ENCODE peak calls at places on chromosomes 2 and 18, in four cellular contexts. W is Kasumi-1, K is T-helper 2 cell, J is neural progenitor cell. H is an unnamed sample.
A peak's percentile ranks its signal among the peaks of the same experiment; 100 is the strongest.

GRCh38 chr2:28088970-28089369 is 198.4 kb downstream of the BABAM2 start:
- DNase-seq in W (no peak), K (no peak), J (no peak), H (no peak)

GRCh38 chr2:218186355-218186766 is 19.6 kb upstream of the CXCR1 start:
- DNase-seq in W (peak; percentile 71), K (peak; percentile 60), J (peak; percentile 72), H (peak; percentile 61)

GRCh38 chr2:170696948-170697347 is 18.2 kb upstream of the SP5 start:
- DNase-seq in W (no peak), K (no peak), J (no peak), H (no peak)

GRCh38 chr2:218261424-218262273 is 834 bp downstream of the GPBAR1 start:
- DNase-seq in W (no peak), K (no peak), J (peak; percentile 23), H (no peak)

GRCh38 chr18:48939368-48940097 is 11.2 kb downstream of the SMAD7 start:
- DNase-seq in W (peak; percentile 6), K (no peak), J (peak; percentile 56), H (no peak)

GRCh38 chr2:167438206-167438605 is 549.9 kb downstream of the XIRP2 start:
- DNase-seq in W (peak; percentile 24), K (no peak), J (no peak), H (no peak)

GRCh38 chr2:21165350-21165749 is 41.6 kb downstream of the TDRD15 start:
- DNase-seq in W (peak; percentile 2), K (no peak), J (no peak), H (no peak)

GRCh38 chr2:158325031-158325781 is 131.3 kb downstream of the CCDC148 start:
- DNase-seq in W (no peak), K (no peak), J (no peak), H (no peak)

GRCh38 chr18:67845035-67845434 is 328.5 kb upstream of the DSEL start:
- DNase-seq in W (no peak), K (no peak), J (no peak), H (no peak)

GRCh38 chr2:230356084-230356483 is 29.1 kb downstream of the SP140L start:
- DNase-seq in W (no peak), K (no peak), J (no peak), H (no peak)

GRCh38 chr2:42804891-42805290 is 12.5 kb upstream of the HAAO start:
- DNase-seq in W (no peak), K (no peak), J (no peak), H (no peak)

GRCh38 chr2:242046184-242046826 is 176.8 kb downstream of the RTP5 start:
- DNase-seq in W (no peak), K (no peak), J (peak; percentile 41), H (no peak)

GRCh38 chr2:205865794-205866490 is 183.6 kb downstream of the NRP2 start:
- DNase-seq in W (no peak), K (no peak), J (no peak), H (no peak)

GRCh38 chr2:27211241-27211942 is 449 bp upstream of the ATRAID start:
- DNase-seq in W (peak; percentile 61), K (no peak), J (no peak), H (no peak)

GRCh38 chr2:157672129-157672528 is 43.5 kb upstream of the ACVR1C start:
- DNase-seq in W (no peak), K (no peak), J (no peak), H (no peak)

GRCh38 chr2:105517814-105518705 is 119.2 kb upstream of the FHL2 start:
- DNase-seq in W (no peak), K (no peak), J (no peak), H (no peak)

GRCh38 chr18:61854578-61854977 is 38.2 kb downstream of the RNF152 start:
- DNase-seq in W (no peak), K (no peak), J (no peak), H (no peak)

GRCh38 chr2:10889741-10890215 is 22.0 kb upstream of the KCNF1 start:
- DNase-seq in W (no peak), K (no peak), J (no peak), H (no peak)

GRCh38 chr2:202178342-202178958 is 59.9 kb downstream of the SUMO1 start:
- DNase-seq in W (peak; percentile 93), K (no peak), J (peak; percentile 84), H (peak; percentile 58)

GRCh38 chr18:74290831-74291770 is 662 bp downstream of the CYB5A start:
- DNase-seq in W (no peak), K (no peak), J (peak; percentile 71), H (no peak)

GRCh38 chr2:36287363-36288275 is 68.0 kb upstream of the CRIM1 start:
- DNase-seq in W (no peak), K (no peak), J (no peak), H (no peak)

GRCh38 chr18:45370190-45371010 is 244.9 kb upstream of the SLC14A2 start:
- DNase-seq in W (no peak), K (no peak), J (no peak), H (no peak)

GRCh38 chr2:226187601-226188000 is 612.0 kb downstream of the IRS1 start:
- DNase-seq in W (no peak), K (no peak), J (no peak), H (no peak)

GRCh38 chr2:117785740-117786139 is 28.8 kb upstream of the DDX18 start:
- DNase-seq in W (peak; percentile 66), K (peak; percentile 2), J (peak; percentile 74), H (peak; percentile 16)

H was measured in effector memory CD8-positive, alpha-beta T cell.